ENCODE peak calls at places on chromosomes 16 and 17, in nine cellular contexts. P is endothelial cell; K is stimulated activated effector memory CD8-positive, alpha-beta T cell treated with anti-CD3 and anti-CD28 coated beads, Interleukin-12 subunit alpha, Interleukin-12 subunit beta, amount 100 ng/mL, for 72 hours; R is naive B cell; A is NCI-H1436; B is ureter; Z is thoracic aorta; X is GDM1; U is GM19239. M is an unnamed sample.
A peak's percentile ranks its signal among the peaks of the same experiment; 100 is the strongest.

GRCh38 chr16:71894229-71894920 is 956 bp upstream of the IST1 start:
- DNase-seq in P (peak; percentile 38), R (peak; percentile 22), X (no peak), K (peak; percentile 6), U (no peak), Z (no peak), A (peak; percentile 51), B (peak; percentile 46), M (no peak)

GRCh38 chr16:80806957-80807356 is 2.6 kb upstream of the CDYL2 start:
- DNase-seq in X (no peak), B (no peak), R (no peak), U (no peak), K (no peak), P (no peak), Z (no peak), A (no peak), M (no peak)

GRCh38 chr17:38451840-38452529 is 23.7 kb downstream of the ARHGAP23 start:
- DNase-seq in X (peak; percentile 41), U (no peak), Z (no peak), A (no peak), R (no peak), K (no peak), B (peak; percentile 83), P (peak; percentile 65), M (no peak)

GRCh38 chr16:2223375-2224182 is at the start of gene E4F1:
- DNase-seq in K (peak; percentile 97), P (peak; percentile 99), X (peak; percentile 100), R (peak; percentile 99), Z (peak; percentile 98), A (peak; percentile 99), U (peak; percentile 100), B (peak; percentile 99), M (peak; percentile 100)

GRCh38 chr16:46733319-46733830 is 14.8 kb downstream of the MYLK3 start:
- DNase-seq in P (no peak), R (no peak), K (no peak), U (no peak), X (no peak), Z (no peak), A (no peak), B (no peak), M (no peak)

GRCh38 chr17:56322991-56323390 is 169.7 kb downstream of the ANKFN1 start:
- DNase-seq in K (no peak), R (no peak), P (no peak), A (no peak), U (no peak), B (no peak), Z (no peak), X (no peak), M (no peak)

GRCh38 chr17:75326587-75326955 is 37.3 kb upstream of the SLC25A19 start:
- DNase-seq in B (no peak), A (no peak), Z (no peak), K (no peak), R (no peak), P (no peak), X (peak; percentile 56), U (no peak), M (no peak)

GRCh38 chr17:79201536-79202227 is 127.1 kb downstream of the ENGASE start:
- DNase-seq in P (no peak), X (no peak), U (no peak), Z (no peak), B (no peak), K (no peak), R (no peak), A (no peak), M (no peak)

GRCh38 chr17:72176902-72177660 is 56.3 kb downstream of the SOX9 start:
- DNase-seq in R (no peak), K (no peak), X (no peak), P (no peak), A (no peak), Z (no peak), U (no peak), B (no peak), M (no peak)

M was measured in GM12892.